ENCODE peak calls at places on chromosomes 13 and 19, in seven cellular contexts. A is body of pancreas; V is tibial artery; C is endodermal cell; R is cardiac muscle cell; L is CD8-positive, alpha-beta memory T cell; S is astrocyte. Z is an unnamed sample.

GRCh38 chr19:19558636-19559035 is 20.6 kb downstream of the CILP2 start:
- DNase-seq in L (no peak), A (no peak), V (no peak), C (no peak), R (no peak), S (no peak), Z (no peak)

GRCh38 chr13:36919833-36920611 is at the start of gene SMAD9:
- DNase-seq in A (peak), S (peak), L (no peak), V (peak), C (peak), R (peak), Z (no peak)

GRCh38 chr13:32639502-32640105 is 53.4 kb downstream of the PDS5B start:
- DNase-seq in L (peak), C (peak), V (peak), R (peak), S (peak), A (peak), Z (peak)

GRCh38 chr13:73960474-73960873 is 173.7 kb downstream of the KLF12 start:
- DNase-seq in V (no peak), A (no peak), L (no peak), R (no peak), S (no peak), C (no peak), Z (no peak)

GRCh38 chr13:97284558-97284957 is 62.4 kb downstream of the MBNL2 start:
- DNase-seq in C (no peak), R (no peak), L (no peak), S (no peak), A (no peak), V (no peak), Z (no peak)

GRCh38 chr13:48624858-48625257 is 28.9 kb upstream of the CYSLTR2 start:
- DNase-seq in V (no peak), C (no peak), S (no peak), R (no peak), A (no peak), L (no peak), Z (no peak)

GRCh38 chr19:29687897-29688728 is 22.9 kb downstream of the PLEKHF1 start:
- DNase-seq in V (no peak), R (no peak), S (peak), C (no peak), L (no peak), A (no peak), Z (no peak)

GRCh38 chr13:24671367-24672117 is 8.7 kb upstream of the ATP12A start:
- DNase-seq in C (peak), R (peak), A (peak), S (peak), L (peak), V (peak), Z (no peak)

GRCh38 chr13:79724348-79725103 is 243.6 kb downstream of the NDFIP2 start:
- DNase-seq in L (no peak), R (peak), V (no peak), C (no peak), A (peak), S (peak), Z (no peak)

GRCh38 chr19:13302521-13303270 is 152.5 kb downstream of the IER2 start:
- DNase-seq in C (peak), V (no peak), L (no peak), A (no peak), R (no peak), S (no peak), Z (no peak)

GRCh38 chr13:59416561-59416960 is 747.2 kb downstream of the DIAPH3 start:
- DNase-seq in C (no peak), S (no peak), V (no peak), R (no peak), L (no peak), A (no peak), Z (no peak)

GRCh38 chr19:32233091-32233490 is 112.3 kb upstream of the ZNF507 start:
- DNase-seq in R (no peak), V (no peak), C (no peak), S (no peak), A (no peak), L (no peak), Z (no peak)

GRCh38 chr13:59721889-59722579 is 441.7 kb downstream of the DIAPH3 start:
- DNase-seq in A (no peak), R (no peak), C (no peak), V (no peak), L (no peak), S (no peak), Z (no peak)

DNA sequence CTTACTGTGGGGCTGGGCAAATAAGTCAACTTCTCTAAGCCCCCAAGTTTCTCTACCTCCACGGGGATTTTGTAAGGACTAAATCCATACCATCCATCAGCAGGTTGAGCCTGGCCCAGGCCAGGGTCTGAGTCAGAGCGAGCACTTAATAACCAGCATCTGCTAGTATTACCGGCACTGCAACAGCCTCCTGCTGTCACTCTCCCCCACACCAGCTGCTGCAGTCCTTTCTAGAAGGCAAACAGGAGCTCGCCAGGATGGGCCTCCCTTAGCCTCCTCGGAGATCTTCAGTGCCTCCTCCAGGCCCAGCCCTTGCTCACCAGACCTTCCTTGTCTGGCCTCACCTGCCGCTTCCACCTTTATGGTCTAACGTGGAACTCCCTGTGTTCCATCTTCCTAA is 3.2 kb downstream of the NAPA start:
- DNase-seq in R (no peak), V (no peak), C (peak), A (peak), L (no peak), S (no peak), Z (no peak)
- H3K4me3 ChIP-seq in R (no peak), V (no peak), C (no peak), A (no peak), L (no peak), S (no peak), Z (no peak)

GRCh38 chr13:64510698-64511097 is 2719.4 kb downstream of the PCDH9 start:
- DNase-seq in L (no peak), R (no peak), S (no peak), V (no peak), C (no peak), A (no peak), Z (no peak)

DNA sequence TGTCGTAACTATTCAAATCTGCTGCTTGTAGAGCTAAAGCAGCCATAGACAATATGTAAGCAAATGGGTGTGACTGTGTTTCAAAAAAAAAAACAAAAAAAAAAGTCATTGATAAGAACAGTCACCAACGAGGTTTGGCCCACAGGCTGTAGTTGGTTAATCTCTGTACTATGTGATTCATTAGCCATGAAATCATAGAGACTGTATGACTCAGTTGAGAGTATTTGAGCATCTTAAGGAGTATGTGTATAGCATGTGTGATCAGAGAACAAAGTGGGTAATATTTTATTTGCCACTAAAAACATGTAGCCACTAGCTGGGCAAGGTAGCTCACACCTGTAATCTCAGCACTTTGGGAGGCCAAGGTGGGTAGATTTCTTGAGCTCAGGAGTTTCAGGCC is 2724.6 kb downstream of the PCDH9 start:
- DNase-seq in C (no peak), S (peak), A (no peak), R (no peak), L (no peak), V (no peak), Z (no peak)
- H3K4me3 ChIP-seq in C (no peak), S (no peak), A (no peak), R (no peak), L (no peak), V (no peak), Z (no peak)

GRCh38 chr19:45340899-45341453 is 426 bp downstream of the KLC3 start:
- DNase-seq in A (peak), R (no peak), C (peak), S (no peak), V (no peak), L (no peak), Z (no peak)
- H3K4me3 ChIP-seq in A (peak), R (peak), C (peak), S (no peak), V (no peak), L (no peak), Z (no peak)

DNA sequence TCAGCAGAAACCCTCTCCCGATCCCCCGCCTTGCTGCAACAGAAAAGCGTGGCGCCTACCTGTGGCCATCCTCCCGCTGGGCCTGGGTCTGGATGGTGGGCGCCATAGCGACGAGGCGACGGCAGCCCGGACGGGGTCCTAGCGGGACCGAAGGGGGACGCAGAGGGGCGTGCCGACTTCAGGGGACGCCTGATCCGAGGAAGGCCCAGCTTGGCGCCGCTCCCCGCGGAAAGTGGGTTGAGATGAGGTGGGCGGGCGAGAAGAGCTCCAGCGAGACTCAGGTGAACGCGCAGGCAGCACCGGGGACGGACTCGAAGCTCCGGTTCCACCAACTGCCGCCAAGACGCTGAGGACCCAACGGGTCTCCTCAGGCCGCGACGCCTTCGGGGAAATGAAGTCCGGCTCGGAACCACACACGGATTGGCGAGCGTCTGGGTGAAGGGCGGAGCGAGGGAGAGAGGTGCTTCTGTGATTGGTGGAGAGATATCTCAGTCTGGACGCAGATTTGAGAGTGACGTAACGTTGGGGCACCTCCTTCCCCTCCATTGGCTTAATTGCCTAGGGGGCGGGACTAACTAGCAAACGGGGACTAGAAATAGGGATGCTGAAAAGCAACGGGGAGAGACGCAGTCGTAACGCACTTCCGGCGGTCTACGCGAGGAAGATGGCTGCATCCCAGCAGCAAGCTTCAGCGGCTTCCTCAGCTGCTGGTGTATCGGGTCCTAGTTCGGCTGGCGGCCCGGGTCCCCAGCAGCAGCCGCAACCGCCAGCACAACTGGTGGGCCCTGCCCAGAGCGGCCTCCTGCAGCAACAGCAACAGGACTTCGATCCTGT is at the start of the genes MED29 and PAF1:
- DNase-seq in L (peak), A (peak), C (peak), S (peak), V (peak), R (peak), Z (peak)
- H3K4me3 ChIP-seq in L (peak), A (peak), C (peak), S (peak), V (peak), R (peak), Z (peak)

Z was measured in GM12864.